ENCODE peak calls at places on chromosomes 5 and 9, in ten cellular contexts. P, J, S, G, V, I, B, A, X and Y are unnamed samples.

GRCh38 chr9:97564291-97565175 is 63.1 kb downstream of the TMOD1 start:
- DNase-seq in P (no peak), J (peak), S (peak), G (no peak), V (peak), I (peak), B (peak), A (peak), X (peak), Y (peak)

GRCh38 chr5:54302267-54302687 is 8.1 kb downstream of the ARL15 start:
- DNase-seq in P (no peak), J (no peak), S (no peak), G (no peak), V (no peak), I (no peak), B (no peak), A (peak), X (no peak), Y (no peak)

GRCh38 chr9:131454028-131454427 is 48.7 kb upstream of the POMT1 start:
- DNase-seq in P (no peak), J (no peak), S (peak), G (no peak), V (no peak), I (no peak), B (no peak), A (no peak), X (no peak), Y (no peak)

GRCh38 chr5:57711946-57712345 is 229.3 kb upstream of the ACTBL2 start:
- DNase-seq in P (no peak), J (no peak), S (no peak), G (no peak), V (no peak), I (no peak), B (no peak), A (no peak), X (no peak), Y (no peak)

GRCh38 chr9:99103909-99104458 is 929 bp upstream of the TGFBR1 start:
- DNase-seq in P (peak), J (no peak), S (peak), G (no peak), V (no peak), I (no peak), B (no peak), A (no peak), X (no peak), Y (peak)

GRCh38 chr9:81729141-81729540 is 39.8 kb upstream of the TLE1 start:
- DNase-seq in P (no peak), J (no peak), S (no peak), G (no peak), V (no peak), I (no peak), B (no peak), A (no peak), X (no peak), Y (no peak)

GRCh38 chr5:76960004-76960625 is 7.3 kb downstream of the CRHBP start:
- DNase-seq in P (no peak), J (no peak), S (no peak), G (peak), V (no peak), I (no peak), B (no peak), A (no peak), X (no peak), Y (peak)

GRCh38 chr5:78653969-78654368 is 5.4 kb upstream of the LHFPL2 start:
- DNase-seq in P (no peak), J (no peak), S (no peak), G (no peak), V (no peak), I (no peak), B (no peak), A (no peak), X (no peak), Y (no peak)

GRCh38 chr5:23419115-23419514 is 88.3 kb upstream of the PRDM9 start:
- DNase-seq in P (no peak), J (no peak), S (no peak), G (no peak), V (no peak), I (peak), B (no peak), A (no peak), X (no peak), Y (peak)

GRCh38 chr5:173789031-173789920 is 98.9 kb upstream of the CPEB4 start:
- DNase-seq in P (no peak), J (no peak), S (no peak), G (no peak), V (peak), I (no peak), B (peak), A (peak), X (no peak), Y (peak)

GRCh38 chr5:39709032-39709431 is 284.3 kb upstream of the DAB2 start:
- DNase-seq in P (no peak), J (no peak), S (no peak), G (no peak), V (no peak), I (no peak), B (no peak), A (no peak), X (no peak), Y (no peak)

GRCh38 chr9:71518045-71518888 is 250.0 kb downstream of the CEMIP2 start:
- DNase-seq in P (no peak), J (no peak), S (no peak), G (no peak), V (no peak), I (no peak), B (no peak), A (no peak), X (no peak), Y (no peak)

GRCh38 chr9:123684393-123685149 is 245.4 kb downstream of the DENND1A start:
- DNase-seq in P (no peak), J (no peak), S (no peak), G (no peak), V (no peak), I (no peak), B (no peak), A (no peak), X (no peak), Y (no peak)

GRCh38 chr9:136551401-136552116 is 5.7 kb upstream of the NOTCH1 start:
- DNase-seq in P (peak), J (peak), S (no peak), G (peak), V (peak), I (peak), B (peak), A (peak), X (no peak), Y (peak)

GRCh38 chr5:153959134-153959957 is 79.4 kb downstream of the FAM114A2 start:
- DNase-seq in P (peak), J (no peak), S (no peak), G (no peak), V (no peak), I (no peak), B (peak), A (no peak), X (no peak), Y (peak)

GRCh38 chr5:58074222-58074621 is 385.7 kb downstream of the PLK2 start:
- DNase-seq in P (no peak), J (no peak), S (no peak), G (no peak), V (no peak), I (no peak), B (no peak), A (no peak), X (no peak), Y (no peak)

GRCh38 chr5:91687430-91687829 is 304.3 kb upstream of the ARRDC3 start:
- DNase-seq in P (no peak), J (no peak), S (no peak), G (no peak), V (no peak), I (no peak), B (no peak), A (no peak), X (no peak), Y (no peak)

GRCh38 chr5:180799194-180799593 is 3.4 kb downstream of the MGAT1 start:
- DNase-seq in P (no peak), J (no peak), S (no peak), G (no peak), V (peak), I (no peak), B (peak), A (no peak), X (no peak), Y (no peak)

GRCh38 chr5:16050414-16050813 is 129.2 kb downstream of the MARCHF11 start:
- DNase-seq in P (no peak), J (no peak), S (no peak), G (no peak), V (no peak), I (no peak), B (no peak), A (no peak), X (no peak), Y (no peak)

GRCh38 chr9:127703289-127703946 is 3.4 kb upstream of the CFAP157 start:
- DNase-seq in P (no peak), J (no peak), S (no peak), G (no peak), V (no peak), I (no peak), B (no peak), A (no peak), X (no peak), Y (no peak)

GRCh38 chr9:127707766-127708165 is 978 bp downstream of the CFAP157 start:
- DNase-seq in P (no peak), J (no peak), S (no peak), G (peak), V (no peak), I (no peak), B (no peak), A (no peak), X (no peak), Y (no peak)

GRCh38 chr9:127706836-127707241 is at the start of gene CFAP157:
- DNase-seq in P (no peak), J (no peak), S (no peak), G (no peak), V (peak), I (peak), B (no peak), A (no peak), X (no peak), Y (peak)

GRCh38 chr9:127708952-127709587 is 2.3 kb downstream of the CFAP157 start:
- DNase-seq in P (no peak), J (no peak), S (no peak), G (no peak), V (no peak), I (no peak), B (no peak), A (no peak), X (no peak), Y (no peak)

GRCh38 chr9:127705577-127706215 is 1.1 kb upstream of the CFAP157 start:
- DNase-seq in P (no peak), J (no peak), S (no peak), G (no peak), V (no peak), I (no peak), B (no peak), A (no peak), X (no peak), Y (no peak)
- TF ChIP-seq POLR2A in P (no peak), J (no peak), S (no peak), G (no peak), V (no peak), I (no peak), B (no peak), A (no peak), X (no peak), Y (no peak)

DNA sequence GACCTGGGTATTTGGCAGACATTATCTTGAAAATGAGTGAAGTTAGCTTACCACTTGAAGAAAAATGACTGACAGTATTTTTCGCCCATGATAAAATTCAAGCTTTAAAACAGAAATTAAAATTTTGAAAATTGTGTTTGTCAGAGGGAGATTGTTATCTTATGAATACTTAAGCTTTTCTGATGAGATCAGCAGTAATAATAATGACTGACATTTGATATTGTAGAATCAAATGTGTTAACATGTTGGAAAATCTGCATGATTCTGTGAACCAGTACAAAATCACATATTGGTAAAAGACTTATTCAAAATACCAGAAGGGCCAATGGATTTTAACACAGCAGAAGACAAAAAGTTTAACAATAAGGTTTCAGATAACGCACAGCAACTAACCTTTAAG is 94.0 kb downstream of the MSX2 start:
- DNase-seq in P (no peak), J (no peak), S (no peak), G (no peak), V (no peak), I (no peak), B (no peak), A (no peak), X (no peak), Y (no peak)
- TF ChIP-seq POLR2A in P (no peak), J (no peak), S (no peak), G (no peak), V (no peak), I (no peak), B (no peak), A (no peak), X (no peak), Y (no peak)

DNA sequence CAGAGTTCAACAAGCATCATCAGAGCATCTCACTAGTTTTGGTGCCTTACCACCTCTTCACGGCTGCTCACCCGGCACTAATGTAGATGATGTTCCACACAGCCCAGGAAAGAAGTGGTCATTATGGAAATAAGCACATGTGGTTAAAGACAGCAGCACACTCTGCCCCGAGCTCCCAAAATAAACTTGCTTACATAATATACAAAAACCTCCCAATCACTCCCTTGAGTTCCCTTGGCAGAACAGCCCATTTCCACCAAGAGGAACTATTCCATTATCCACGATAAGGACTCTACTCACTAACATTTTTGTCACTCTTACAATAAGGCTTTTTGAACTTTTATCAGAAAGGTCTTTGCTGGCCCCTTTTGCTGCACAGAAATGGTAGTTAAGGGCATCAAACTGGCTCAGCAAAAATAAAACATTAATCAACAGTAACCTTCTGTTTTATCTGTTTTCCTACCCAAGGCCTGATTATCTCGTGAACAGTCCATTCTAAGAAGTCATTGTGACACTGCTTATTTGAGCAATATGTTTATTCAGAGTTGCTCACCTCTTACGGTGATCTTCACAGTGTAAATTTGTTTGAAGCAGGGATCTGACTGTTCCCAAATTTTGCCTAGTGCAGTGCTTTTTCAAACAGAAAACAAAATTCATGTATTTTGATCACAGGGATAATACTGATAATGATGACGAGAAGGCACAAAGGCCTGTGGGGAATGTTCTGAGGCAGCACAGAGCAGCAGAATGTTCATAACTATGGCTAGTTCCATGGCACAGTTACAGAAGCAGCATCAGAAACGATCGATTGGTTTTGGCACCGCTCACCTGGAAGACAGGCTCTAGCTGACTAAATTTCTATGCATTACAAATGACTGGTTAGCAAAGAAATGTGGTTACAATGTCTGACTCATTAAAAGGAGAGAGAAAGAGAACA is 399.8 kb upstream of the PIK3R1 start:
- DNase-seq in P (no peak), J (peak), S (no peak), G (no peak), V (no peak), I (no peak), B (no peak), A (peak), X (peak), Y (no peak)
- TF ChIP-seq POLR2A in P (no peak), J (no peak), S (no peak), G (no peak), V (no peak), I (no peak), B (no peak), A (no peak), X (no peak), Y (no peak)

DNA sequence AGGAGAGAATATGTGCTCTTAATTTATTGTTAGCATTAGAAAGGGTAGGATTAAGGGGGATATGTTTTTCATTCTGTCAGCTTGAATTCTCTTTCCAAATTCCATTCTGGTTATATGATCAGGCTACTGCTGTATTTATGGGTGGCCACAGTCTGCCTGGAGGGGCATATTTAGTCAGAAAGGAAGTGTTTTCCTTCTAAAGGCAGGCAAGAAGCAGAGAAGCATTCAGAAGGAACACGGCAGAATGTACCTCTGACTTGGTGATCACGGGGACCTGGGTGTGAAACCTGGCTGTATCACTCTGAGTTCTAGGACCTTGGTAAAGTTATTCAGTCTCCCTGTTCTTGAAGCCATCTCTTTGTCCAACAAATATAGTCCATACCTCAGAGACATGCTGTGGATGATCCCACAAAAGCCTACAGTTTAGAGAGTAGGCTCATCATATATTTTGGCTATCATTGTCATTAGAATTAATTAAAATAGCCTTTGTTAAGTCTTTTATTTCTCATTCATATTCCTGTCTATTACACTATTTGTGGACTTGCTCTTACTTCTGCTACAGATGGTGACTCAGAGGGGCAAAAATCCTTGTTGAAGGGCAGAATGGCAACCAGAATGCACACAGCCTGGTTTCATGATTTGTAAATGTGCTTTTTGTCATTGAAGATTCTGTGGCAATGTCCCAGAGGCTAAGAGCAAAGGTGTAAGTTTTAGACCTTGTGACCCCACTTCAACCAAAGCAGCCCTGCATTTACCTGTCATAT is 2.7 kb downstream of the TNC start:
- DNase-seq in P (no peak), J (no peak), S (no peak), G (no peak), V (no peak), I (no peak), B (no peak), A (no peak), X (no peak), Y (peak)
- TF ChIP-seq POLR2A in P (no peak), J (no peak), S (no peak), G (no peak), V (no peak), I (no peak), B (no peak), A (no peak), X (no peak), Y (no peak)

DNA sequence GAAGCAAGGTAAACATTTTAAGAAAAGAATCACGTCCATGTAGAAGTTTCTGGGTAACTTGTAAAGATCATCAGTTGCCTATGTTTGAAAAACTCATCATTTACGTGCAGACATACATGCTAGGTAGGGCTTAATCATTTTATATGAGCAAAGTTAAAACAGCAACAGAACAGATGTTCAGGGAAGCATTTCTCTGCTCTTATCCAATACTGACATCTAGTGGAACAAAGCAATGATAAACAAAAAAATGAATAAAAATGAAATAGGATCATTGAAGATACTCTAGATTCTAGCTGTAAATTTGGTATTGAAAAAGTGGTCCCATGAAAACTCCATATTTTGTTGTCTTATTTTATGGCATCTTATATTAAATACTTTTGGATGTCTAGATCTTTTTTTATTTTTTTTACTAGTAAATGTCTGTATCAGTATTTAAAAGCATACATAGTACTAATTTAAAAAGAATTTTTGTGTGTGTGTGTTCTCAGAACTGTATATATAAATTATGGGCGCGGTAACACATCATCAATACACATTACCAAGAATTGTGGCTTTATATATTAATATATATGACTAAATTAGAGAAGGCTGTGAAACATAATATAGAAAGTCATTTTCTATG is 1050.2 kb downstream of the CDH12 start:
- DNase-seq in P (no peak), J (no peak), S (no peak), G (no peak), V (no peak), I (peak), B (no peak), A (no peak), X (no peak), Y (no peak)
- TF ChIP-seq POLR2A in P (no peak), J (no peak), S (no peak), G (no peak), V (no peak), I (no peak), B (no peak), A (no peak), X (no peak), Y (no peak)

GRCh38 chr5:147858520-147858919 is 20.0 kb upstream of the SCGB3A2 start:
- DNase-seq in P (no peak), J (no peak), S (no peak), G (no peak), V (no peak), I (no peak), B (no peak), A (no peak), X (no peak), Y (no peak)

GRCh38 chr5:147857302-147858129 is 21.0 kb upstream of the SCGB3A2 start:
- DNase-seq in P (peak), J (peak), S (no peak), G (peak), V (peak), I (peak), B (peak), A (peak), X (no peak), Y (peak)

GRCh38 chr5:147855774-147856069 is 22.8 kb upstream of the SCGB3A2 start:
- DNase-seq in P (no peak), J (no peak), S (no peak), G (no peak), V (no peak), I (no peak), B (no peak), A (no peak), X (no peak), Y (no peak)

GRCh38 chr5:147854894-147855773 is 23.4 kb upstream of the SCGB3A2 start:
- DNase-seq in P (no peak), J (no peak), S (no peak), G (no peak), V (no peak), I (no peak), B (no peak), A (no peak), X (no peak), Y (no peak)

GRCh38 chr5:147856801-147857200 is 21.7 kb upstream of the SCGB3A2 start:
- DNase-seq in P (no peak), J (no peak), S (no peak), G (no peak), V (no peak), I (no peak), B (no peak), A (no peak), X (no peak), Y (no peak)
- TF ChIP-seq POLR2A in P (no peak), J (no peak), S (no peak), G (no peak), V (no peak), I (no peak), B (no peak), A (no peak), X (no peak), Y (no peak)